ENCODE peak calls at places on chromosomes 4 and X, in four cellular contexts. One of them, this sample, is unnamed.

GRCh38 chrX:121496966-121497365 is 449.6 kb downstream of the GLUD2 start:
- DNase-seq in PC-3: no peak
- DNase-seq in neural progenitor cell: no peak
- DNase-seq in astrocyte: peak
- DNase-seq in this sample: no peak

GRCh38 chr4:156677136-156677535 is 294.5 kb downstream of the PDGFC start:
- DNase-seq in astrocyte: peak
- DNase-seq in neural progenitor cell: peak
- DNase-seq in PC-3: peak
- DNase-seq in this sample: no peak

GRCh38 chr4:81031389-81032173 is 1.1 kb downstream of the BMP3 start:
- DNase-seq in astrocyte: no peak
- DNase-seq in neural progenitor cell: peak
- DNase-seq in PC-3: no peak
- DNase-seq in this sample: no peak

GRCh38 chrX:1164322-1165288 is 47.8 kb downstream of the CRLF2 start:
- DNase-seq in neural progenitor cell: peak
- DNase-seq in PC-3: no peak
- DNase-seq in astrocyte: no peak
- DNase-seq in this sample: no peak

GRCh38 chr4:183838987-183839712 is 66.0 kb upstream of the STOX2 start:
- DNase-seq in PC-3: peak
- DNase-seq in astrocyte: peak
- DNase-seq in neural progenitor cell: peak
- DNase-seq in this sample: no peak

GRCh38 chrX:10756365-10756915 is 136.1 kb upstream of the MID1 start:
- DNase-seq in astrocyte: peak
- DNase-seq in PC-3: peak
- DNase-seq in neural progenitor cell: no peak
- DNase-seq in this sample: peak

GRCh38 chr4:52425751-52426326 is 233.3 kb downstream of the USP46 start:
- DNase-seq in astrocyte: no peak
- DNase-seq in PC-3: peak
- DNase-seq in neural progenitor cell: no peak
- DNase-seq in this sample: no peak

GRCh38 chr4:79170077-79170476 is 155.8 kb downstream of the NAA11 start:
- DNase-seq in neural progenitor cell: no peak
- DNase-seq in PC-3: no peak
- DNase-seq in astrocyte: no peak
- DNase-seq in this sample: no peak

GRCh38 chrX:12819231-12819630 is 28.0 kb downstream of the PRPS2 start:
- DNase-seq in neural progenitor cell: no peak
- DNase-seq in PC-3: no peak
- DNase-seq in astrocyte: no peak
- DNase-seq in this sample: peak

GRCh38 chr4:17665852-17666251 is 51.4 kb downstream of the MED28 start:
- DNase-seq in PC-3: no peak
- DNase-seq in neural progenitor cell: no peak
- DNase-seq in astrocyte: no peak
- DNase-seq in this sample: no peak

GRCh38 chr4:152807294-152807829 is 27.6 kb downstream of the ARFIP1 start:
- DNase-seq in neural progenitor cell: no peak
- DNase-seq in PC-3: peak
- DNase-seq in astrocyte: peak
- DNase-seq in this sample: no peak

GRCh38 chr4:77818077-77818666 is 996 bp downstream of the CNOT6L start:
- DNase-seq in PC-3: peak
- DNase-seq in astrocyte: peak
- DNase-seq in neural progenitor cell: peak
- DNase-seq in this sample: no peak

GRCh38 chr4:89119166-89119565 is 7.8 kb downstream of the TIGD2 start:
- DNase-seq in neural progenitor cell: no peak
- DNase-seq in PC-3: peak
- DNase-seq in astrocyte: no peak
- DNase-seq in this sample: no peak

GRCh38 chr4:74168841-74169240 is 10.9 kb downstream of the MTHFD2L start:
- DNase-seq in astrocyte: no peak
- DNase-seq in PC-3: no peak
- DNase-seq in neural progenitor cell: no peak
- DNase-seq in this sample: no peak

GRCh38 chr4:121072836-121073362 is 564 bp upstream of the NDNF start:
- DNase-seq in neural progenitor cell: peak
- DNase-seq in astrocyte: no peak
- DNase-seq in PC-3: no peak
- DNase-seq in this sample: no peak

GRCh38 chr4:120865985-120866384 is 56.5 kb downstream of the PRDM5 start:
- DNase-seq in PC-3: no peak
- DNase-seq in astrocyte: peak
- DNase-seq in neural progenitor cell: peak
- DNase-seq in this sample: peak

GRCh38 chr4:85720736-85721135 is 245.8 kb downstream of the ARHGAP24 start:
- DNase-seq in PC-3: peak
- DNase-seq in neural progenitor cell: no peak
- DNase-seq in astrocyte: peak
- DNase-seq in this sample: no peak

GRCh38 chr4:184978211-184978610 is 40.1 kb upstream of the HELT start:
- DNase-seq in PC-3: no peak
- DNase-seq in astrocyte: no peak
- DNase-seq in neural progenitor cell: no peak
- DNase-seq in this sample: no peak

GRCh38 chrX:20237864-20238263 is 28.8 kb downstream of the RPS6KA3 start:
- DNase-seq in astrocyte: peak
- DNase-seq in neural progenitor cell: no peak
- DNase-seq in PC-3: peak
- DNase-seq in this sample: no peak

GRCh38 chr4:5166377-5166776 is 115.1 kb downstream of the STK32B start:
- DNase-seq in astrocyte: peak
- DNase-seq in neural progenitor cell: no peak
- DNase-seq in PC-3: no peak
- DNase-seq in this sample: no peak
- H3K27ac ChIP-seq in astrocyte: peak
- H3K27ac ChIP-seq in neural progenitor cell: no peak
- H3K27ac ChIP-seq in PC-3: no peak
- H3K27ac ChIP-seq in this sample: no peak

GRCh38 chr4:38129452-38129830 is 169.2 kb downstream of the PTTG2 start:
- DNase-seq in neural progenitor cell: no peak
- DNase-seq in astrocyte: no peak
- DNase-seq in PC-3: no peak
- DNase-seq in this sample: no peak

GRCh38 chr4:38130884-38131283 is 170.7 kb downstream of the PTTG2 start:
- DNase-seq in PC-3: no peak
- DNase-seq in neural progenitor cell: no peak
- DNase-seq in astrocyte: no peak
- DNase-seq in this sample: no peak

GRCh38 chr4:38125816-38126215 is 165.6 kb downstream of the PTTG2 start:
- DNase-seq in neural progenitor cell: no peak
- DNase-seq in PC-3: peak
- DNase-seq in astrocyte: no peak
- DNase-seq in this sample: no peak

GRCh38 chr4:38131371-38132139 is 171.4 kb downstream of the PTTG2 start:
- DNase-seq in astrocyte: peak
- DNase-seq in PC-3: no peak
- DNase-seq in neural progenitor cell: peak
- DNase-seq in this sample: no peak

GRCh38 chr4:38128478-38129451 is 168.6 kb downstream of the PTTG2 start:
- DNase-seq in astrocyte: peak
- DNase-seq in PC-3: peak
- DNase-seq in neural progenitor cell: peak
- DNase-seq in this sample: peak
- H3K4me2 ChIP-seq in astrocyte: no peak
- H3K4me2 ChIP-seq in PC-3: no peak
- H3K4me2 ChIP-seq in neural progenitor cell: peak
- H3K4me2 ChIP-seq in this sample: peak

DNA sequence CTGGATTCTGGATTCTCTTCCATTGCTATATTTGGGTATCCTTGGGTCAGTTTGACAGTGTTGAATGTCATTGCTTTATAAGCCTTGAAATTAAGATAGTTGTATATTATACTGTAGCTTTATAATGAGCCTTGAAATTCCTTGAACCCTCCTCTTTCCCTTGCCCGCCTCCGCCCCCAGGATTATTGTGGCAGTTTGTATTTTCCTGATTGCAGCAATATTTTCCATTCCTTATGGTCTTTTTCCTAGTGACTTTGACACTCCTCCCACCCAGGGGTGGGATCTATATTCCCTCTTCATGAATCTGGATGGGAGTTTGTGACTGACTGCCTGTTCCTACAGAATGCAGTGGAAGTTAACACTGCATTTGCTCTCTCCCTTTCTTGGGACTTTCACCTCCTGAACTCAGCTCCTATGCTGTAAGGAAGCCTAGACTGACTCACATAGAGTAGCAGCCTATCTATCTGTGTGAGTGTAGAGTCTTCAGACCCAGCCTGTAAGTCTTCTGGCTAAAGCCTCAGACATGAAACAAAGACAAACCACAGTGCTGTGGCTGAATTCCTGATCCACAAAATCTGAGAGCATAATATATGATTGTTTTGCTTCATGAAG is 2.2 kb downstream of the FUNDC2 start:
- DNase-seq in neural progenitor cell: no peak
- DNase-seq in astrocyte: peak
- DNase-seq in PC-3: peak
- DNase-seq in this sample: no peak
- H3K4me3 ChIP-seq in neural progenitor cell: peak
- H3K4me3 ChIP-seq in astrocyte: no peak
- H3K4me3 ChIP-seq in PC-3: peak
- H3K4me3 ChIP-seq in this sample: no peak

DNA sequence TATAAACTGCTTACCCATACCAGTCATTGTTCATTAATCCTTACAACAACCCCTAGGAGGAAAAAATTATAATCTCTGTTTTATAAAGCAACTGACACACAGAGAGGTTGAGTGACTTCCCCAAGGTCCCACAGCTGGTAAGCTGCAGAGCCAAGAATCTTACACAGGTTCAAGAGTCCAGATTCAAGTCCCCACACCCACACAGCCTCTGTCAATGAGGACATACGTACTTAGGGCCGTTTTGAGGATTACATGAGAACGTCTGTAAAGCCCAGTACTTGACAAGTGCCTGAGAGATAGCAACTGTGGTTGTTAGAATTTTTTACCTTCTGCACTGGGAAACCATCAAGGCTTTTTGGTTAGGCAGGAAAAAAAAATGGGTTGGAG is 556 bp upstream of the SLC25A43 start:
- DNase-seq in PC-3: no peak
- DNase-seq in astrocyte: no peak
- DNase-seq in neural progenitor cell: no peak
- DNase-seq in this sample: no peak
- H3K27ac ChIP-seq in PC-3: no peak
- H3K27ac ChIP-seq in astrocyte: no peak
- H3K27ac ChIP-seq in neural progenitor cell: no peak
- H3K27ac ChIP-seq in this sample: peak

GRCh38 chr4:8393593-8394038 is 46.9 kb downstream of the ACOX3 start:
- DNase-seq in PC-3: peak
- DNase-seq in astrocyte: peak
- DNase-seq in neural progenitor cell: peak
- DNase-seq in this sample: no peak

GRCh38 chr4:8391972-8392371 is 48.6 kb downstream of the ACOX3 start:
- DNase-seq in PC-3: peak
- DNase-seq in astrocyte: peak
- DNase-seq in neural progenitor cell: no peak
- DNase-seq in this sample: no peak

GRCh38 chr4:8394125-8394524 is 46.4 kb downstream of the ACOX3 start:
- DNase-seq in astrocyte: peak
- DNase-seq in PC-3: no peak
- DNase-seq in neural progenitor cell: peak
- DNase-seq in this sample: no peak

GRCh38 chr4:8391071-8391470 is 49.5 kb downstream of the ACOX3 start:
- DNase-seq in PC-3: no peak
- DNase-seq in astrocyte: no peak
- DNase-seq in neural progenitor cell: no peak
- DNase-seq in this sample: no peak

DNA sequence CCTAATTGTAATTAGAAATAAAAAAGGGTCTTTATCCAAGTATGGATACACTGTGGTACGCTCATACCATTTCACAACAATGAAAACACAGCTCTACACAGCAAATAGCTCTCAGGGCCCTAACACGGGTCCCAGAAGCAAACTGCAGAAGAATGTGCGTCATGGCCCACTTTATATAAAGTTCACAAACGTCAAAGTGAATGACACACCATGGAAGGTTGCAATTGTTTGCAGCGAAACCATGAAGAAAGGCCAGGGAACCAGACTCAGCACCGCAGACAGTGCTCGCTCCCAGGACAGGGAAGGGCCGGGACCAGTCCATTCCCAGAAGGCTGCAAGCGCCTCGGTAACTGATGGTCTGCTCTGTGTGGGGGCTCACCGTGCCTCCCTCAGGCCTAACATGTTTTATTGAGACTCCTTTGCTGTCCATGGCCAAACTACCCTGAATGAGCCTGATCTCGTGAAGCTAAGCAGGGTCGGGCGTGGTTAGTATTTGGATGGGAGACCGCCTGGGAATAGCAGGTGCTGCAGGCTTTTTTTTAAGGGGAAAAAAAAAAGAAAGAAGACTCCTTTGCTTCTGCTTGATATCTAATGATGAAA is 47.8 kb downstream of the ACOX3 start:
- DNase-seq in PC-3: peak
- DNase-seq in neural progenitor cell: no peak
- DNase-seq in astrocyte: no peak
- DNase-seq in this sample: no peak
- H3K4me2 ChIP-seq in PC-3: peak
- H3K4me2 ChIP-seq in neural progenitor cell: no peak
- H3K4me2 ChIP-seq in astrocyte: peak
- H3K4me2 ChIP-seq in this sample: no peak

GRCh38 chr4:116016201-116016600 is 902.8 kb upstream of the NDST4 start:
- DNase-seq in neural progenitor cell: no peak
- DNase-seq in astrocyte: peak
- DNase-seq in PC-3: peak
- DNase-seq in this sample: no peak

GRCh38 chr4:116015549-116015948 is 902.1 kb upstream of the NDST4 start:
- DNase-seq in PC-3: no peak
- DNase-seq in astrocyte: no peak
- DNase-seq in neural progenitor cell: no peak
- DNase-seq in this sample: no peak

GRCh38 chr4:116018831-116019230 is 905.4 kb upstream of the NDST4 start:
- DNase-seq in neural progenitor cell: no peak
- DNase-seq in astrocyte: no peak
- DNase-seq in PC-3: peak
- DNase-seq in this sample: no peak

GRCh38 chr4:116020141-116020722 is 906.8 kb upstream of the NDST4 start:
- DNase-seq in astrocyte: no peak
- DNase-seq in neural progenitor cell: peak
- DNase-seq in PC-3: no peak
- DNase-seq in this sample: no peak

DNA sequence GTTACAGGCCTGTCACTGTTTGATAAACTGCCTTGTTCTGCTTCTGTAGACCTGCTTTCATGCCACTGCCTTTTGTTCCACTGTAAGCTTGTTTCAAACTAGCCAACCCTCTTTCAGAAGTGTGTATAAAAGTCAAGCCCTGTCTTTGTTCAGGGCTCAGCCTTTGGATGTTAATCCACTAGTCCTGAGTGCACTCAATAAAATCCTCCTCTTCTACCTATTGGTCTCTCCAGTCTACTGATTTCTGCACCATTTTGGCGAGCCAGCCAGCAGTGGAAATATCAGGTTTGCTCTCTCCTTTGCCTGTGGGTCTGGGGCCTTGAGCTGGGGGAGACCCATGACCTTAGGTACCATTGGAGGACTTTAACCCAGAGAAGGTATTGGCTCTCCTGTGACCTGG is 901.6 kb upstream of the NDST4 start:
- DNase-seq in neural progenitor cell: no peak
- DNase-seq in PC-3: no peak
- DNase-seq in astrocyte: no peak
- DNase-seq in this sample: no peak
- H3K4me3 ChIP-seq in neural progenitor cell: no peak
- H3K4me3 ChIP-seq in PC-3: no peak
- H3K4me3 ChIP-seq in astrocyte: no peak
- H3K4me3 ChIP-seq in this sample: no peak